ENCODE peak calls at places on chromosome 3, in seven cellular contexts. H is AG09309, D is GM12865, X is fibroblast of mammary gland, S is upper lobe of right lung, E is hepatocyte, J is GM20000. C is an unnamed sample.

GRCh38 chr3:99915911-99916310 is 98.2 kb downstream of the CMSS1 start:
- DNase-seq in H (no peak), D (no peak), X (no peak), S (no peak), E (no peak), J (no peak), C (no peak)

GRCh38 chr3:63979093-63979492 is 44.2 kb downstream of the PSMD6 start:
- DNase-seq in H (no peak), D (no peak), X (peak; percentile 26), S (no peak), E (no peak), J (no peak), C (no peak)

GRCh38 chr3:169748670-169749069 is 16.2 kb downstream of the TERC start:
- DNase-seq in H (no peak), D (no peak), X (no peak), S (no peak), E (no peak), J (no peak), C (no peak)

GRCh38 chr3:112460519-112460918 is 38.8 kb downstream of the BTLA start:
- DNase-seq in H (no peak), D (peak; percentile 91), X (no peak), S (no peak), E (no peak), J (no peak), C (no peak)

GRCh38 chr3:47109393-47109792 is 54.5 kb downstream of the SETD2 start:
- DNase-seq in H (no peak), D (no peak), X (no peak), S (no peak), E (no peak), J (no peak), C (no peak)

GRCh38 chr3:66236281-66236680 is 15.5 kb downstream of the SLC25A26 start:
- DNase-seq in H (no peak), D (no peak), X (peak; percentile 15), S (no peak), E (peak; percentile 15), J (no peak), C (no peak)

GRCh38 chr3:17035033-17035432 is 150.3 kb downstream of the PLCL2 start:
- DNase-seq in H (no peak), D (no peak), X (no peak), S (no peak), E (no peak), J (no peak), C (no peak)

GRCh38 chr3:150238043-150238802 is 169.9 kb upstream of the TSC22D2 start:
- DNase-seq in H (no peak), D (no peak), X (no peak), S (no peak), E (peak; percentile 55), J (no peak), C (no peak)

GRCh38 chr3:45596290-45596791 is 1.8 kb downstream of the LIMD1 start:
- DNase-seq in H (no peak), D (peak; percentile 94), X (no peak), S (no peak), E (no peak), J (peak; percentile 86), C (no peak)

DNA sequence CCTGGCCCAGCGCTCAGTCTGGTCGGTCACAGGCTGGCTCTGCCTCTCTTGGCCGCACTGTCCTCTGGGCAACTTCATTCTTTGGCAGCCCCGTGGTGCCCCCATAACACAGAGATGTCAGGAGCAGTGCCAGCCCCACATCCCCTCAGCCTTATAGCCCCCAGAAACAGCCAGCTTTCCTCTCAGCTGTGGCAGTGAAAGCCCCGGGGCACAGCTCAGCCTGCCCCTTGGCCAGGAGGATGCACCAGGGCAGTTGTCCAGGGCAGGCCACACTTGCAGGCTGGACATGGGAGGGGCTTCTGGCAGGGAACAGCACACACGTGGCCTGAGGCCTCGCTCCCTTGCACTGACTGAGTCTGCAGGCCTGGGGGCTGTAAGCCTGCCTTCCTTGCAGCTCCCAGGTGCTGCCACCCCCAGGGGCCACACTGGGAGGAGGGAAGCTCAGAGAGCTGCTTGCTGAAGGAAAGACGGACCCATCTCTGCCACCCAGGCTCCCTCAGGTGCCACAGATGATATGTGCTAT is 10.3 kb upstream of the RHO start:
- DNase-seq in H (no peak), D (no peak), X (no peak), S (peak; percentile 46), E (no peak), J (no peak), C (no peak)
- TF ChIP-seq CTCF in H (no peak), D (no peak), X (no peak), S (no peak), E (no peak), J (no peak), C (no peak)

GRCh38 chr3:33579843-33580242 is 138.2 kb downstream of the CLASP2 start:
- DNase-seq in H (no peak), D (no peak), X (no peak), S (no peak), E (no peak), J (no peak), C (no peak)

GRCh38 chr3:33579181-33579510 is 138.9 kb downstream of the CLASP2 start:
- DNase-seq in H (no peak), D (no peak), X (no peak), S (no peak), E (no peak), J (no peak), C (no peak)

GRCh38 chr3:33578325-33579180 is 138.3 kb upstream of the UBP1 start:
- DNase-seq in H (no peak), D (no peak), X (peak; percentile 22), S (no peak), E (peak; percentile 12), J (no peak), C (no peak)

GRCh38 chr3:33582234-33582633 is 135.8 kb downstream of the CLASP2 start:
- DNase-seq in H (no peak), D (no peak), X (no peak), S (no peak), E (no peak), J (no peak), C (no peak)

DNA sequence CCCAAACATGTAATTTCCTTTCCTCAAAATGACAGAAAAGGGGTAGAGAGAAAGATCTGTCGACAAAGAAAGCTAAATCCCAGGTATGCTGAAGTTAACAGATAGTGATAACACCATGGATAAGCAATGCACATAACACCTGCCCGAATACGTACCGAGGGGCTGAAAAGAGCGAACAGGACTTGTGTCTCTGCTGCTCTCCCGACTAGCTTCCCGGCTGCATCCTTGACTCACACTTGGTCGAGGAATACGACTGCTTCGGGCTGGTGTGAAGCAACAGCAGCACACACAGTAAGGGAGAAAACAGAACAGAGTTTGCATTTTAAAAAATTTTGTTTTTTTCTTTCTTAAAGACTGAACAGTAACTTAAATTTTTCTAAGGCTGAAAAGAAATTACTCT is 136.4 kb downstream of the CLASP2 start:
- DNase-seq in H (no peak), D (no peak), X (no peak), S (no peak), E (peak; percentile 22), J (no peak), C (no peak)
- TF ChIP-seq CTCF in H (no peak), D (no peak), X (no peak), S (no peak), E (no peak), J (no peak), C (no peak)

GRCh38 chr3:2931265-2931664 is 178.9 kb downstream of the IL5RA start:
- DNase-seq in H (no peak), D (no peak), X (no peak), S (no peak), E (no peak), J (no peak), C (no peak)
- TF ChIP-seq CTCF in H (no peak), D (no peak), X (no peak), S (no peak), E (no peak), J (no peak), C (no peak)

GRCh38 chr3:114450008-114450596 is 156.3 kb downstream of the TIGIT start:
- DNase-seq in H (no peak), D (peak; percentile 81), X (no peak), S (no peak), E (no peak), J (no peak), C (no peak)
- TF ChIP-seq CTCF in H (no peak), D (no peak), X (no peak), S (no peak), E (no peak), J (no peak), C (no peak)